ENCODE peak calls at places on chromosomes 13 and 19, in nine cellular contexts. One of them, this sample, is unnamed.

GRCh38 chr13:113404366-113404722 is 40.4 kb upstream of the GRTP1 start:
- DNase-seq in WTC11: no peak
- DNase-seq in type B pancreatic cell: no peak
- DNase-seq in BE2C: no peak
- DNase-seq in Peyer's patch: no peak
- DNase-seq in astrocyte: no peak
- DNase-seq in nephron progenitor cell: no peak
- DNase-seq in CD14-positive monocyte: no peak
- DNase-seq in activated CD8-positive, alpha-beta T cell treated with anti-CD3 and anti-CD28 coated beads for 36 hours: no peak
- DNase-seq in this sample: no peak

GRCh38 chr19:34314437-34315313 is 50.3 kb upstream of the GPI start:
- DNase-seq in astrocyte: no peak
- DNase-seq in BE2C: no peak
- DNase-seq in WTC11: no peak
- DNase-seq in type B pancreatic cell: no peak
- DNase-seq in activated CD8-positive, alpha-beta T cell treated with anti-CD3 and anti-CD28 coated beads for 36 hours: no peak
- DNase-seq in CD14-positive monocyte: no peak
- DNase-seq in nephron progenitor cell: no peak
- DNase-seq in Peyer's patch: no peak
- DNase-seq in this sample: no peak

GRCh38 chr19:45876161-45876410 is 9.9 kb downstream of the IRF2BP1 start:
- DNase-seq in type B pancreatic cell: no peak
- DNase-seq in Peyer's patch: no peak
- DNase-seq in nephron progenitor cell: no peak
- DNase-seq in activated CD8-positive, alpha-beta T cell treated with anti-CD3 and anti-CD28 coated beads for 36 hours: peak
- DNase-seq in BE2C: no peak
- DNase-seq in astrocyte: no peak
- DNase-seq in CD14-positive monocyte: no peak
- DNase-seq in WTC11: no peak
- DNase-seq in this sample: no peak

GRCh38 chr13:23963947-23964346 is 66.6 kb upstream of the C1QTNF9B start:
- DNase-seq in nephron progenitor cell: no peak
- DNase-seq in type B pancreatic cell: no peak
- DNase-seq in BE2C: no peak
- DNase-seq in WTC11: no peak
- DNase-seq in astrocyte: peak
- DNase-seq in activated CD8-positive, alpha-beta T cell treated with anti-CD3 and anti-CD28 coated beads for 36 hours: no peak
- DNase-seq in CD14-positive monocyte: no peak
- DNase-seq in Peyer's patch: no peak
- DNase-seq in this sample: peak

GRCh38 chr13:40069173-40070044 is 413.9 kb downstream of the COG6 start:
- DNase-seq in astrocyte: peak
- DNase-seq in Peyer's patch: peak
- DNase-seq in type B pancreatic cell: no peak
- DNase-seq in WTC11: peak
- DNase-seq in BE2C: peak
- DNase-seq in CD14-positive monocyte: peak
- DNase-seq in nephron progenitor cell: peak
- DNase-seq in activated CD8-positive, alpha-beta T cell treated with anti-CD3 and anti-CD28 coated beads for 36 hours: peak
- DNase-seq in this sample: peak

GRCh38 chr13:43567608-43568007 is 219.2 kb downstream of the ENOX1 start:
- DNase-seq in activated CD8-positive, alpha-beta T cell treated with anti-CD3 and anti-CD28 coated beads for 36 hours: no peak
- DNase-seq in nephron progenitor cell: no peak
- DNase-seq in type B pancreatic cell: no peak
- DNase-seq in astrocyte: no peak
- DNase-seq in WTC11: no peak
- DNase-seq in BE2C: no peak
- DNase-seq in CD14-positive monocyte: no peak
- DNase-seq in Peyer's patch: no peak
- DNase-seq in this sample: peak

GRCh38 chr19:14943601-14944000 is 2.3 kb downstream of the OR7C2 start:
- DNase-seq in BE2C: no peak
- DNase-seq in type B pancreatic cell: no peak
- DNase-seq in CD14-positive monocyte: no peak
- DNase-seq in Peyer's patch: no peak
- DNase-seq in WTC11: no peak
- DNase-seq in astrocyte: no peak
- DNase-seq in nephron progenitor cell: no peak
- DNase-seq in activated CD8-positive, alpha-beta T cell treated with anti-CD3 and anti-CD28 coated beads for 36 hours: no peak
- DNase-seq in this sample: peak

GRCh38 chr19:1811472-1811894 is 593 bp downstream of the ATP8B3 start:
- DNase-seq in Peyer's patch: peak
- DNase-seq in CD14-positive monocyte: peak
- DNase-seq in type B pancreatic cell: no peak
- DNase-seq in nephron progenitor cell: no peak
- DNase-seq in activated CD8-positive, alpha-beta T cell treated with anti-CD3 and anti-CD28 coated beads for 36 hours: peak
- DNase-seq in BE2C: peak
- DNase-seq in astrocyte: peak
- DNase-seq in WTC11: no peak
- DNase-seq in this sample: peak

GRCh38 chr13:101730420-101731000 is 278.0 kb downstream of the ITGBL1 start:
- DNase-seq in BE2C: no peak
- DNase-seq in Peyer's patch: no peak
- DNase-seq in nephron progenitor cell: no peak
- DNase-seq in type B pancreatic cell: no peak
- DNase-seq in CD14-positive monocyte: no peak
- DNase-seq in WTC11: no peak
- DNase-seq in astrocyte: no peak
- DNase-seq in activated CD8-positive, alpha-beta T cell treated with anti-CD3 and anti-CD28 coated beads for 36 hours: no peak
- DNase-seq in this sample: peak

GRCh38 chr19:58355215-58355796 is 2.0 kb upstream of the A1BG start:
- DNase-seq in WTC11: no peak
- DNase-seq in nephron progenitor cell: no peak
- DNase-seq in BE2C: no peak
- DNase-seq in astrocyte: no peak
- DNase-seq in Peyer's patch: no peak
- DNase-seq in activated CD8-positive, alpha-beta T cell treated with anti-CD3 and anti-CD28 coated beads for 36 hours: no peak
- DNase-seq in CD14-positive monocyte: no peak
- DNase-seq in type B pancreatic cell: no peak
- DNase-seq in this sample: no peak

DNA sequence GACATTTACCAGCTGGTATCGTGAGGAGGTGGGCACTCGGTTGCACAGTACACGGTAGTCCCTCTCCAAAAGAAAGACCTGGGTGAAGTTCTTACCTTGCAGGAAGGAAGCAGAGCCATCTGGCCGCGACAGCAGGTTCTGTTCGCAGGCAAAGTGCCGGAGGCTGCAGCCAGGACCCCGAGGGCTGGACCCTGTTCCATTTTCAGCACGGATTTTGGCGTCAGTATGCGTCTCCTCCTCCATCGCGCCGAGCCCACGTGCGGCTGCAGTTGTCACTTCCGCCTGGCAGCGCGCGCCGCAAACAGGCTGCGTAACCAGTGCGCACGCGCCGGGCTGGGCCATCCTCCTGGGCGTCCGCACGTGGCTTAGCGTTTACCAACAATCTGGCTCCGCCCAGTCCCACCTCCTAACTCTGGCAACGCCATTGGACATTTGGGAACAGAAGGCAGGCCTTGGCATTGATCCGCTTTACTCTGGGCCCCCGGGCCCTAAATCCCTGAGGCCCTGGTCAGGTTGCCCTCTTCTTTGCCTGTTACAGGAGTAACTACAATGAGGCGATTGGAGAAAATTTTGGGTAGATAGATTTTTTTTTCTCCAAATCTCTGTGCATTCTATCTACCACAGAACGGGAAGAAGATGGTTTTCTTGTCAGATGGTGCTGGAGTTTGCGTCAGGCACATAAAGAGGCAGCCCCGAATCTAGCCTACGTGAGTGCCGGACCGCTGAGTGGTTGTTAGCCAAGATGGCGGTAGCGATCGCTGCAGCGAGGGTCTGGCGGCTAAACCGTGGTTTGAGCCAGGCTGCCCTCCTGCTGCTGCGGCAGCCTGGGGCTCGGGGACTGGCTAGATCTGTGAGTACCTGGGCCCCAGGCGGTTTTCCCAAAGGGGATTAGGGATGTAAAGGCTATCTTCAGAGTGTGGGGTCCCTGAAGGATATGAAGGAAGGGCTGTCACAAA is at the start of the genes BCKDHA and EXOSC5:
- DNase-seq in activated CD8-positive, alpha-beta T cell treated with anti-CD3 and anti-CD28 coated beads for 36 hours: peak
- DNase-seq in WTC11: peak
- DNase-seq in Peyer's patch: peak
- DNase-seq in type B pancreatic cell: peak
- DNase-seq in nephron progenitor cell: peak
- DNase-seq in astrocyte: peak
- DNase-seq in BE2C: peak
- DNase-seq in CD14-positive monocyte: peak
- DNase-seq in this sample: peak
- TF ChIP-seq CTCF in activated CD8-positive, alpha-beta T cell treated with anti-CD3 and anti-CD28 coated beads for 36 hours: no peak
- TF ChIP-seq CTCF in WTC11: no peak
- TF ChIP-seq CTCF in Peyer's patch: peak
- TF ChIP-seq CTCF in type B pancreatic cell: no peak
- TF ChIP-seq CTCF in nephron progenitor cell: no peak
- TF ChIP-seq CTCF in astrocyte: no peak
- TF ChIP-seq CTCF in BE2C: no peak
- TF ChIP-seq CTCF in CD14-positive monocyte: no peak
- TF ChIP-seq CTCF in this sample: no peak

GRCh38 chr13:50320297-50320862 is 305.1 kb downstream of the KCNRG start:
- DNase-seq in activated CD8-positive, alpha-beta T cell treated with anti-CD3 and anti-CD28 coated beads for 36 hours: no peak
- DNase-seq in WTC11: no peak
- DNase-seq in type B pancreatic cell: no peak
- DNase-seq in CD14-positive monocyte: no peak
- DNase-seq in Peyer's patch: no peak
- DNase-seq in astrocyte: peak
- DNase-seq in nephron progenitor cell: no peak
- DNase-seq in BE2C: no peak
- DNase-seq in this sample: peak

GRCh38 chr13:50323440-50324070 is 308.3 kb downstream of the KCNRG start:
- DNase-seq in WTC11: no peak
- DNase-seq in astrocyte: peak
- DNase-seq in type B pancreatic cell: no peak
- DNase-seq in nephron progenitor cell: no peak
- DNase-seq in CD14-positive monocyte: no peak
- DNase-seq in BE2C: no peak
- DNase-seq in Peyer's patch: no peak
- DNase-seq in activated CD8-positive, alpha-beta T cell treated with anti-CD3 and anti-CD28 coated beads for 36 hours: no peak
- DNase-seq in this sample: peak

GRCh38 chr13:50319603-50320296 is 304.5 kb downstream of the KCNRG start:
- DNase-seq in Peyer's patch: no peak
- DNase-seq in activated CD8-positive, alpha-beta T cell treated with anti-CD3 and anti-CD28 coated beads for 36 hours: no peak
- DNase-seq in type B pancreatic cell: no peak
- DNase-seq in CD14-positive monocyte: no peak
- DNase-seq in WTC11: no peak
- DNase-seq in BE2C: no peak
- DNase-seq in astrocyte: peak
- DNase-seq in nephron progenitor cell: no peak
- DNase-seq in this sample: peak

GRCh38 chr13:50318887-50319286 is 303.6 kb downstream of the KCNRG start:
- DNase-seq in Peyer's patch: no peak
- DNase-seq in activated CD8-positive, alpha-beta T cell treated with anti-CD3 and anti-CD28 coated beads for 36 hours: no peak
- DNase-seq in nephron progenitor cell: no peak
- DNase-seq in type B pancreatic cell: no peak
- DNase-seq in WTC11: peak
- DNase-seq in CD14-positive monocyte: no peak
- DNase-seq in astrocyte: no peak
- DNase-seq in BE2C: no peak
- DNase-seq in this sample: no peak

DNA sequence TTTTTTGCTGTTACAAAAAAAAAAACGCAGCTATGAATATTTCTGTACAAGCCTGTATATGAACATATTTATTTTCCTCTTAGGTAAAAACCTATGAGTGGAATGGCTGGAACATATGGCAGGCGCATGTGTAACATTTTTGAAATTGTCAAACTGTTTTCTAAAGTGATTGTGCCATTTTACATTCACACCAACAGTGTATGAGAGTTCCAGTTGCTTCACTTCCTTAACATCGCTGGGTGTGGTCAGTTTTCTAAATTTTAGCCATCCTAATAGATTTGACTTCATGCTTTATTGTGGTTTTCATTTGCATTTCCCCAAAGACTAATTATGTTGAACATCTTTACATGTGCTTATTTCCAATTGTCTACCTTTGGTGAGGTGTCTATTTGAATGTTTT is 306.8 kb downstream of the KCNRG start:
- DNase-seq in type B pancreatic cell: no peak
- DNase-seq in WTC11: no peak
- DNase-seq in CD14-positive monocyte: no peak
- DNase-seq in nephron progenitor cell: no peak
- DNase-seq in Peyer's patch: no peak
- DNase-seq in astrocyte: no peak
- DNase-seq in BE2C: no peak
- DNase-seq in activated CD8-positive, alpha-beta T cell treated with anti-CD3 and anti-CD28 coated beads for 36 hours: no peak
- DNase-seq in this sample: no peak
- TF ChIP-seq CTCF in type B pancreatic cell: no peak
- TF ChIP-seq CTCF in WTC11: no peak
- TF ChIP-seq CTCF in CD14-positive monocyte: no peak
- TF ChIP-seq CTCF in nephron progenitor cell: no peak
- TF ChIP-seq CTCF in Peyer's patch: no peak
- TF ChIP-seq CTCF in astrocyte: no peak
- TF ChIP-seq CTCF in BE2C: no peak
- TF ChIP-seq CTCF in activated CD8-positive, alpha-beta T cell treated with anti-CD3 and anti-CD28 coated beads for 36 hours: no peak
- TF ChIP-seq CTCF in this sample: no peak

GRCh38 chr13:67443901-67444300 is 213.8 kb upstream of the PCDH9 start:
- DNase-seq in astrocyte: no peak
- DNase-seq in Peyer's patch: no peak
- DNase-seq in BE2C: no peak
- DNase-seq in type B pancreatic cell: no peak
- DNase-seq in WTC11: no peak
- DNase-seq in CD14-positive monocyte: no peak
- DNase-seq in nephron progenitor cell: no peak
- DNase-seq in activated CD8-positive, alpha-beta T cell treated with anti-CD3 and anti-CD28 coated beads for 36 hours: no peak
- DNase-seq in this sample: no peak

GRCh38 chr13:67440240-67440639 is 210.1 kb upstream of the PCDH9 start:
- DNase-seq in CD14-positive monocyte: no peak
- DNase-seq in type B pancreatic cell: no peak
- DNase-seq in BE2C: no peak
- DNase-seq in WTC11: no peak
- DNase-seq in astrocyte: no peak
- DNase-seq in nephron progenitor cell: no peak
- DNase-seq in Peyer's patch: no peak
- DNase-seq in activated CD8-positive, alpha-beta T cell treated with anti-CD3 and anti-CD28 coated beads for 36 hours: no peak
- DNase-seq in this sample: no peak

GRCh38 chr13:67437246-67437645 is 207.1 kb upstream of the PCDH9 start:
- DNase-seq in Peyer's patch: no peak
- DNase-seq in WTC11: no peak
- DNase-seq in activated CD8-positive, alpha-beta T cell treated with anti-CD3 and anti-CD28 coated beads for 36 hours: no peak
- DNase-seq in BE2C: no peak
- DNase-seq in nephron progenitor cell: no peak
- DNase-seq in type B pancreatic cell: no peak
- DNase-seq in CD14-positive monocyte: no peak
- DNase-seq in astrocyte: no peak
- DNase-seq in this sample: no peak

GRCh38 chr13:67439365-67439764 is 209.2 kb upstream of the PCDH9 start:
- DNase-seq in Peyer's patch: no peak
- DNase-seq in astrocyte: no peak
- DNase-seq in activated CD8-positive, alpha-beta T cell treated with anti-CD3 and anti-CD28 coated beads for 36 hours: no peak
- DNase-seq in CD14-positive monocyte: no peak
- DNase-seq in nephron progenitor cell: no peak
- DNase-seq in type B pancreatic cell: no peak
- DNase-seq in BE2C: no peak
- DNase-seq in WTC11: no peak
- DNase-seq in this sample: no peak

GRCh38 chr13:67438465-67438864 is 208.3 kb upstream of the PCDH9 start:
- DNase-seq in WTC11: no peak
- DNase-seq in activated CD8-positive, alpha-beta T cell treated with anti-CD3 and anti-CD28 coated beads for 36 hours: no peak
- DNase-seq in CD14-positive monocyte: no peak
- DNase-seq in nephron progenitor cell: no peak
- DNase-seq in astrocyte: no peak
- DNase-seq in type B pancreatic cell: no peak
- DNase-seq in BE2C: peak
- DNase-seq in Peyer's patch: no peak
- DNase-seq in this sample: peak
- TF ChIP-seq CTCF in WTC11: no peak
- TF ChIP-seq CTCF in activated CD8-positive, alpha-beta T cell treated with anti-CD3 and anti-CD28 coated beads for 36 hours: no peak
- TF ChIP-seq CTCF in CD14-positive monocyte: no peak
- TF ChIP-seq CTCF in nephron progenitor cell: no peak
- TF ChIP-seq CTCF in astrocyte: no peak
- TF ChIP-seq CTCF in type B pancreatic cell: no peak
- TF ChIP-seq CTCF in BE2C: peak
- TF ChIP-seq CTCF in Peyer's patch: no peak
- TF ChIP-seq CTCF in this sample: peak

GRCh38 chr19:56566904-56567273 is 379 bp upstream of the ZNF470 start:
- DNase-seq in BE2C: peak
- DNase-seq in nephron progenitor cell: peak
- DNase-seq in Peyer's patch: peak
- DNase-seq in type B pancreatic cell: no peak
- DNase-seq in CD14-positive monocyte: peak
- DNase-seq in activated CD8-positive, alpha-beta T cell treated with anti-CD3 and anti-CD28 coated beads for 36 hours: peak
- DNase-seq in WTC11: peak
- DNase-seq in astrocyte: no peak
- DNase-seq in this sample: peak
- TF ChIP-seq CTCF in BE2C: no peak
- TF ChIP-seq CTCF in nephron progenitor cell: no peak
- TF ChIP-seq CTCF in Peyer's patch: no peak
- TF ChIP-seq CTCF in type B pancreatic cell: no peak
- TF ChIP-seq CTCF in CD14-positive monocyte: no peak
- TF ChIP-seq CTCF in activated CD8-positive, alpha-beta T cell treated with anti-CD3 and anti-CD28 coated beads for 36 hours: no peak
- TF ChIP-seq CTCF in WTC11: no peak
- TF ChIP-seq CTCF in astrocyte: no peak
- TF ChIP-seq CTCF in this sample: no peak

This sample was measured in choroid plexus epithelial cell.